ENCODE peak calls at places on chromosomes 5 and 9, in nine cellular contexts. One of them, this sample, is unnamed. For H3K9me3, the result is how much of the 10 kb centered on the place peaks cover.

GRCh38 chr9:134316444-134317160 is 9.7 kb upstream of the RXRA start:
- DNase-seq in RWPE2: no peak
- DNase-seq in body of pancreas: peak
- DNase-seq in right atrium auricular region: no peak
- DNase-seq in breast epithelium: no peak
- DNase-seq in uterus: no peak
- DNase-seq in WERI-Rb-1: no peak
- DNase-seq in spleen: peak
- DNase-seq in H1: no peak
- DNase-seq in this sample: peak

GRCh38 chr5:107266100-107266499 is 404.6 kb downstream of the EFNA5 start:
- DNase-seq in RWPE2: no peak
- DNase-seq in right atrium auricular region: no peak
- DNase-seq in WERI-Rb-1: no peak
- DNase-seq in breast epithelium: no peak
- DNase-seq in body of pancreas: no peak
- DNase-seq in uterus: no peak
- DNase-seq in spleen: no peak
- DNase-seq in H1: no peak
- DNase-seq in this sample: no peak

GRCh38 chr5:106019271-106019670 is 1651.5 kb downstream of the EFNA5 start:
- DNase-seq in breast epithelium: no peak
- DNase-seq in body of pancreas: no peak
- DNase-seq in RWPE2: no peak
- DNase-seq in right atrium auricular region: no peak
- DNase-seq in WERI-Rb-1: no peak
- DNase-seq in uterus: no peak
- DNase-seq in H1: no peak
- DNase-seq in spleen: no peak
- DNase-seq in this sample: no peak

GRCh38 chr9:10007356-10007755 is 605.4 kb downstream of the PTPRD start:
- DNase-seq in H1: no peak
- DNase-seq in body of pancreas: no peak
- DNase-seq in RWPE2: no peak
- DNase-seq in spleen: no peak
- DNase-seq in breast epithelium: no peak
- DNase-seq in right atrium auricular region: no peak
- DNase-seq in uterus: no peak
- DNase-seq in WERI-Rb-1: no peak
- DNase-seq in this sample: no peak

GRCh38 chr5:83877911-83878706 is 157.5 kb upstream of the HAPLN1 start:
- DNase-seq in H1: no peak
- DNase-seq in WERI-Rb-1: no peak
- DNase-seq in body of pancreas: no peak
- DNase-seq in RWPE2: no peak
- DNase-seq in spleen: no peak
- DNase-seq in right atrium auricular region: no peak
- DNase-seq in uterus: no peak
- DNase-seq in breast epithelium: no peak
- DNase-seq in this sample: no peak

GRCh38 chr5:159337291-159337974 is 7.1 kb upstream of the IL12B start:
- DNase-seq in RWPE2: no peak
- DNase-seq in spleen: no peak
- DNase-seq in body of pancreas: no peak
- DNase-seq in H1: no peak
- DNase-seq in uterus: no peak
- DNase-seq in WERI-Rb-1: no peak
- DNase-seq in breast epithelium: no peak
- DNase-seq in right atrium auricular region: no peak
- DNase-seq in this sample: no peak

GRCh38 chr5:56037531-56038010 is 42.8 kb upstream of the IL6ST start:
- DNase-seq in spleen: no peak
- DNase-seq in breast epithelium: no peak
- DNase-seq in WERI-Rb-1: no peak
- DNase-seq in RWPE2: no peak
- DNase-seq in uterus: no peak
- DNase-seq in H1: no peak
- DNase-seq in body of pancreas: no peak
- DNase-seq in right atrium auricular region: no peak
- DNase-seq in this sample: peak

GRCh38 chr5:93428868-93429267 is 152.2 kb downstream of the NR2F1-AS1 start:
- DNase-seq in right atrium auricular region: no peak
- DNase-seq in body of pancreas: no peak
- DNase-seq in RWPE2: no peak
- DNase-seq in spleen: no peak
- DNase-seq in WERI-Rb-1: no peak
- DNase-seq in H1: no peak
- DNase-seq in breast epithelium: no peak
- DNase-seq in uterus: no peak
- DNase-seq in this sample: no peak

GRCh38 chr9:89498845-89499480 is 1.1 kb upstream of the SEMA4D start:
- DNase-seq in spleen: peak
- DNase-seq in uterus: no peak
- DNase-seq in H1: no peak
- DNase-seq in RWPE2: no peak
- DNase-seq in right atrium auricular region: no peak
- DNase-seq in body of pancreas: no peak
- DNase-seq in breast epithelium: no peak
- DNase-seq in WERI-Rb-1: no peak
- DNase-seq in this sample: no peak

GRCh38 chr5:159511570-159511969 is 181.3 kb upstream of the IL12B start:
- DNase-seq in spleen: no peak
- DNase-seq in breast epithelium: no peak
- DNase-seq in uterus: no peak
- DNase-seq in WERI-Rb-1: no peak
- DNase-seq in body of pancreas: no peak
- DNase-seq in H1: no peak
- DNase-seq in RWPE2: no peak
- DNase-seq in right atrium auricular region: no peak
- DNase-seq in this sample: no peak

GRCh38 chr5:15807861-15808260 is 307.9 kb downstream of the FBXL7 start:
- DNase-seq in spleen: no peak
- DNase-seq in breast epithelium: no peak
- DNase-seq in right atrium auricular region: no peak
- DNase-seq in H1: no peak
- DNase-seq in RWPE2: no peak
- DNase-seq in uterus: peak
- DNase-seq in body of pancreas: no peak
- DNase-seq in WERI-Rb-1: peak
- DNase-seq in this sample: peak

GRCh38 chr9:131661954-131662621 is 77.8 kb downstream of the RAPGEF1 start:
- DNase-seq in WERI-Rb-1: no peak
- DNase-seq in body of pancreas: no peak
- DNase-seq in RWPE2: no peak
- DNase-seq in H1: no peak
- DNase-seq in spleen: no peak
- DNase-seq in right atrium auricular region: no peak
- DNase-seq in uterus: no peak
- DNase-seq in breast epithelium: no peak
- DNase-seq in this sample: no peak

GRCh38 chr9:110919609-110920008 is 118.7 kb downstream of the LPAR1 start:
- DNase-seq in RWPE2: no peak
- DNase-seq in spleen: no peak
- DNase-seq in breast epithelium: no peak
- DNase-seq in right atrium auricular region: no peak
- DNase-seq in H1: no peak
- DNase-seq in body of pancreas: no peak
- DNase-seq in WERI-Rb-1: no peak
- DNase-seq in uterus: no peak
- DNase-seq in this sample: no peak

GRCh38 chr9:68949271-68950000 is 64.5 kb downstream of the PRKACG start:
- DNase-seq in H1: no peak
- DNase-seq in RWPE2: no peak
- DNase-seq in breast epithelium: peak
- DNase-seq in body of pancreas: peak
- DNase-seq in WERI-Rb-1: peak
- DNase-seq in uterus: peak
- DNase-seq in right atrium auricular region: no peak
- DNase-seq in spleen: no peak
- DNase-seq in this sample: peak
- TF ChIP-seq CTCF in H1: no peak
- TF ChIP-seq CTCF in RWPE2: no peak
- TF ChIP-seq CTCF in breast epithelium: peak
- TF ChIP-seq CTCF in body of pancreas: peak
- TF ChIP-seq CTCF in WERI-Rb-1: peak
- TF ChIP-seq CTCF in uterus: no peak
- TF ChIP-seq CTCF in right atrium auricular region: no peak
- TF ChIP-seq CTCF in spleen: no peak
- TF ChIP-seq CTCF in this sample: peak

DNA sequence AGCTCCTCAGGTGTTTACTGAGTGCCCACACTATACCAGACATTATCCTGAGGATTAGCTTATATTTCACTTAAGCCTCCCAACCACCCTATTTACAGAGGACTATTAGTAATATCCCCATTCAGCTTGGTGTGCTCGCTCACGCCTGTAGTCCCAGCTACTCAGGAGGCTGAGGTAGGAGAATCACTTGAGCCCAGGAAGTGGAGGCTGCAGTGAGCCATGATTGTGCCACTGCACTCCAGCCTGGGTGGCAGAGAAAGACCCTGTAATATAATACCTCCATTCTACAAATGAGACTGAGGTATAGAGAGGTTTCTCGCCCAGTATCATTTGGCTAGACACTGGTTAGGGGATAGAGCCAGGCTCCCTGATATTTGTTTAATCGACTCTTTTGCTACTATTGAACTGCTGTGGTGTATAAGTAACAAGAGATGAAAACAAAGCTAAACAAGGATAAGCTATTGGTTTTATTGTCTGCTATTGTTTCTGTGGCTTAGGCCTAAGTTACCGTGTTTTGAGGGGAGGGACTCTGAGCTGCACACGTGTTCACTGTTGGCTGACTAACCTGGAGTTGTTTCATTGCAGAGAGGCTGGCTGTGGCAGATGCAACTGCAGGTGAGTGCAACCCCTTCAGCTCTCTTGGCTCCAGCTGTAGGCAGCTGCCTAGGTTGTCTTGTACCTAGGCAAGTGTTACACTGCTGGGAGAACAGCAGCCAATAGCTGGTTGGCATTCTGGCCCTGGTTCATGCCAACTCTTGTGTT is 17.8 kb upstream of the MATR3 start:
- DNase-seq in H1: no peak
- DNase-seq in breast epithelium: no peak
- DNase-seq in right atrium auricular region: no peak
- DNase-seq in WERI-Rb-1: no peak
- DNase-seq in body of pancreas: no peak
- DNase-seq in spleen: no peak
- DNase-seq in uterus: no peak
- DNase-seq in RWPE2: no peak
- DNase-seq in this sample: no peak
- H3K9me3 ChIP-seq in H1: under half
- H3K9me3 ChIP-seq in breast epithelium: under half
- H3K9me3 ChIP-seq in right atrium auricular region: under half
- H3K9me3 ChIP-seq in WERI-Rb-1: under half
- H3K9me3 ChIP-seq in body of pancreas: under half
- H3K9me3 ChIP-seq in spleen: under half
- H3K9me3 ChIP-seq in uterus: under half
- H3K9me3 ChIP-seq in RWPE2: under half
- H3K9me3 ChIP-seq in this sample: under half

GRCh38 chr9:128054090-128054489 is 13.0 kb downstream of the NAIF1 start:
- DNase-seq in right atrium auricular region: no peak
- DNase-seq in spleen: no peak
- DNase-seq in body of pancreas: no peak
- DNase-seq in breast epithelium: no peak
- DNase-seq in RWPE2: no peak
- DNase-seq in H1: no peak
- DNase-seq in uterus: no peak
- DNase-seq in WERI-Rb-1: no peak
- DNase-seq in this sample: no peak
- H3K27ac ChIP-seq in right atrium auricular region: peak
- H3K27ac ChIP-seq in spleen: peak
- H3K27ac ChIP-seq in body of pancreas: peak
- H3K27ac ChIP-seq in breast epithelium: no peak
- H3K27ac ChIP-seq in RWPE2: no peak
- H3K27ac ChIP-seq in H1: no peak
- H3K27ac ChIP-seq in uterus: peak
- H3K27ac ChIP-seq in WERI-Rb-1: no peak
- H3K27ac ChIP-seq in this sample: peak

GRCh38 chr9:121363586-121363961 is 6.5 kb downstream of the STOM start:
- DNase-seq in uterus: no peak
- DNase-seq in breast epithelium: no peak
- DNase-seq in spleen: no peak
- DNase-seq in body of pancreas: no peak
- DNase-seq in WERI-Rb-1: no peak
- DNase-seq in H1: no peak
- DNase-seq in right atrium auricular region: no peak
- DNase-seq in RWPE2: no peak
- DNase-seq in this sample: no peak

GRCh38 chr9:121371495-121371911 is 1.5 kb upstream of the STOM start:
- DNase-seq in WERI-Rb-1: no peak
- DNase-seq in H1: no peak
- DNase-seq in right atrium auricular region: no peak
- DNase-seq in breast epithelium: no peak
- DNase-seq in body of pancreas: no peak
- DNase-seq in RWPE2: no peak
- DNase-seq in uterus: no peak
- DNase-seq in spleen: no peak
- DNase-seq in this sample: no peak

GRCh38 chr9:121369595-121370265 is at the start of gene STOM:
- DNase-seq in uterus: peak
- DNase-seq in RWPE2: peak
- DNase-seq in spleen: no peak
- DNase-seq in right atrium auricular region: peak
- DNase-seq in WERI-Rb-1: no peak
- DNase-seq in body of pancreas: peak
- DNase-seq in breast epithelium: peak
- DNase-seq in H1: no peak
- DNase-seq in this sample: peak

GRCh38 chr9:121372239-121372562 is 2.2 kb upstream of the STOM start:
- DNase-seq in WERI-Rb-1: no peak
- DNase-seq in right atrium auricular region: no peak
- DNase-seq in H1: no peak
- DNase-seq in spleen: no peak
- DNase-seq in uterus: no peak
- DNase-seq in RWPE2: no peak
- DNase-seq in breast epithelium: no peak
- DNase-seq in body of pancreas: peak
- DNase-seq in this sample: no peak

DNA sequence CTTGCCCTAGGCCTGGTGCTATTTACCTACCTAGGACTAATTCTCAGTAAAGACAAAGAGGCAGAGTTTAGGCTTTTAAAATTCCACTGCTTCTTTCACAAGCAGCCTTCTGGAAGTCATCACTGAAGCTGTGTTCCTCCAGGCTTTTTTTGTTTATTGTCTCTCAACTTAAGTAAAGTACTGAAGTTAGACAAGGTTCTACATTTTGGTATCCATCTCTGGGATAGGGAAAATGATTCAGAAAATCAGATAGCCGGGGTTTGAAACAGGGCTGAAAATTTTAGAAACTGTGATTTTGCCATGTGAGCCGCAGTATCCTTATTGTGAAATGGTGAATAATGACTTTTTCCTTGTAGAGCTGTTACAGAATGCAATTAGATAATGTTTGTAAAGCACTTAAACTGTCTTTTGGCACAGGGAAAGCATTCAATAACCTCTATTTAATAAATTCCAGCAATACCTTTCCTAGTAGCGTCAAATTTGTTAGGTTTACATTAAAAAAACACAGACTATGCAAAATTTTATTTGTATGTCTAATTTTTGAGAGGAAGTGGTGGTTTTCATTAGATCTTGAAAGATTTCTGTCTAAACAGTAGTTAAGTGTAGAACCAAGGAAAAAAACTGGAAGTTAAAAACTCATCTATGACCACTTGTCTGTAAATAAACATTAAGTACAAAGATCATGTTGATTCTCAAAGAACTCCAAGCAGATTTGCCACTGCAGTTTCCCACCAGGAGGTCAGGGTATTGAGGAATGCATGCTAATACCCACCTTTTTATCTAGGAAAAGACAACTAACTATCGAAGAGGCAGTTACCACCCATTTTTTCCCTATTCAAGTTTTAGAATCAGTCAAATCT is 2.2 kb downstream of the STOM start:
- DNase-seq in H1: no peak
- DNase-seq in uterus: no peak
- DNase-seq in body of pancreas: no peak
- DNase-seq in RWPE2: no peak
- DNase-seq in spleen: no peak
- DNase-seq in WERI-Rb-1: no peak
- DNase-seq in right atrium auricular region: no peak
- DNase-seq in breast epithelium: no peak
- DNase-seq in this sample: no peak
- TF ChIP-seq CTCF in H1: no peak
- TF ChIP-seq CTCF in uterus: no peak
- TF ChIP-seq CTCF in body of pancreas: no peak
- TF ChIP-seq CTCF in RWPE2: no peak
- TF ChIP-seq CTCF in spleen: no peak
- TF ChIP-seq CTCF in WERI-Rb-1: no peak
- TF ChIP-seq CTCF in right atrium auricular region: no peak
- TF ChIP-seq CTCF in breast epithelium: no peak
- TF ChIP-seq CTCF in this sample: no peak

This sample was measured in left ventricle myocardium inferior.